ENCODE peak calls at places on chromosomes 2 and 18, in six cellular contexts. B is brain microvascular endothelial cell, S is sigmoid colon, C is aorta, P is PC-9, R is OCI-LY7. D is an unnamed sample.
A peak's percentile ranks its signal among the peaks of the same experiment; 100 is the strongest.

GRCh38 chr2:73979686-73980085 is 5.0 kb upstream of the TET3 start:
- DNase-seq in B (peak; percentile 77), S (no peak), C (no peak), P (peak; percentile 87), R (no peak), D (no peak)

GRCh38 chr2:218962859-218963492 is 3.5 kb downstream of the CDK5R2 start:
- DNase-seq in B (peak; percentile 14), S (no peak), C (peak; percentile 71), P (no peak), R (no peak), D (peak; percentile 1)

GRCh38 chr2:205032093-205032551 is 486.8 kb downstream of the PARD3B start:
- DNase-seq in B (no peak), S (no peak), C (no peak), P (no peak), R (no peak), D (no peak)

GRCh38 chr2:19833978-19834377 is 67.8 kb downstream of the TTC32 start:
- DNase-seq in B (no peak), S (no peak), C (no peak), P (no peak), R (no peak), D (no peak)

GRCh38 chr2:202765435-202765834 is 106.1 kb downstream of the ICA1L start:
- DNase-seq in B (no peak), S (no peak), C (no peak), P (no peak), R (no peak), D (no peak)

GRCh38 chr18:79884296-79884962 is 67.0 kb downstream of the SLC66A2 start:
- DNase-seq in B (no peak), S (peak; percentile 54), C (no peak), P (no peak), R (no peak), D (no peak)

GRCh38 chr2:174681983-174682577 is 82.2 kb downstream of the CHRNA1 start:
- DNase-seq in B (peak; percentile 26), S (peak; percentile 78), C (peak; percentile 74), P (no peak), R (no peak), D (no peak)

GRCh38 chr2:18752022-18752493 is 162.7 kb upstream of the NT5C1B start:
- DNase-seq in B (no peak), S (no peak), C (no peak), P (peak; percentile 35), R (no peak), D (no peak)

GRCh38 chr2:226131299-226131784 is 668.3 kb downstream of the IRS1 start:
- DNase-seq in B (no peak), S (no peak), C (no peak), P (no peak), R (no peak), D (no peak)

GRCh38 chr2:169670215-169670651 is 24.0 kb downstream of the CFAP210 start:
- DNase-seq in B (peak; percentile 63), S (no peak), C (no peak), P (no peak), R (no peak), D (no peak)

GRCh38 chr2:196849895-196850294 is 40.7 kb upstream of the C2orf66 start:
- DNase-seq in B (peak; percentile 7), S (no peak), C (no peak), P (no peak), R (peak; percentile 7), D (peak; percentile 1)

GRCh38 chr2:143415571-143415970 is 286.4 kb downstream of the ARHGAP15 start:
- DNase-seq in B (no peak), S (no peak), C (no peak), P (no peak), R (no peak), D (no peak)

GRCh38 chr2:204144487-204144886 is 207.9 kb downstream of the ICOS start:
- DNase-seq in B (no peak), S (no peak), C (no peak), P (no peak), R (no peak), D (no peak)

GRCh38 chr2:149601141-149601796 is 13.7 kb upstream of the MMADHC start:
- DNase-seq in B (peak; percentile 42), S (no peak), C (no peak), P (no peak), R (no peak), D (no peak)

GRCh38 chr2:31347788-31348187 is 66.8 kb downstream of the XDH start:
- DNase-seq in B (peak; percentile 58), S (no peak), C (no peak), P (no peak), R (no peak), D (no peak)

GRCh38 chr2:203225423-203226039 is 13.3 kb upstream of the CYP20A1 start:
- DNase-seq in B (peak; percentile 25), S (no peak), C (no peak), P (no peak), R (peak; percentile 45), D (no peak)

GRCh38 chr2:47485751-47486300 is 82.9 kb downstream of the MSH2 start:
- DNase-seq in B (no peak), S (no peak), C (no peak), P (no peak), R (no peak), D (no peak)

GRCh38 chr18:12598181-12598921 is 59.6 kb downstream of the SPIRE1 start:
- DNase-seq in B (peak; percentile 33), S (no peak), C (no peak), P (peak; percentile 67), R (no peak), D (no peak)

GRCh38 chr2:11950894-11951293 is 204.5 kb downstream of the LPIN1 start:
- DNase-seq in B (no peak), S (no peak), C (no peak), P (no peak), R (no peak), D (no peak)

GRCh38 chr2:165621086-165621560 is 151.6 kb downstream of the CSRNP3 start:
- DNase-seq in B (peak; percentile 68), S (no peak), C (no peak), P (no peak), R (no peak), D (no peak)

GRCh38 chr18:79588636-79589481 is 90.7 kb upstream of the CTDP1 start:
- DNase-seq in B (peak; percentile 88), S (peak; percentile 97), C (peak; percentile 96), P (no peak), R (no peak), D (peak; percentile 82)

GRCh38 chr2:148876589-148877402 is 1.8 kb downstream of the KIF5C start:
- DNase-seq in B (no peak), S (no peak), C (no peak), P (no peak), R (peak; percentile 20), D (peak; percentile 20)

GRCh38 chr18:9242987-9243386 is 91.6 kb upstream of the TWSG1 start:
- DNase-seq in B (no peak), S (no peak), C (no peak), P (no peak), R (peak; percentile 61), D (no peak)

GRCh38 chr2:22942441-22942840 is 442.5 kb upstream of the KLHL29 start:
- DNase-seq in B (no peak), S (no peak), C (no peak), P (no peak), R (no peak), D (no peak)

GRCh38 chr2:143686585-143687164 is 557.5 kb downstream of the ARHGAP15 start:
- DNase-seq in B (peak; percentile 16), S (no peak), C (no peak), P (no peak), R (peak; percentile 41), D (no peak)

GRCh38 chr2:10985260-10985659 is 73.5 kb downstream of the KCNF1 start:
- DNase-seq in B (no peak), S (no peak), C (no peak), P (no peak), R (no peak), D (no peak)

GRCh38 chr2:113780472-113780871 is 24.0 kb upstream of the SLC35F5 start:
- DNase-seq in B (no peak), S (no peak), C (no peak), P (no peak), R (no peak), D (no peak)

GRCh38 chr18:13582283-13582682 is 144.1 kb downstream of the FAM210A start:
- DNase-seq in B (no peak), S (no peak), C (no peak), P (no peak), R (no peak), D (no peak)

GRCh38 chr2:152543717-152544116 is 173.5 kb downstream of the PRPF40A start:
- DNase-seq in B (no peak), S (no peak), C (no peak), P (no peak), R (no peak), D (no peak)
- H3K27ac ChIP-seq in B (no peak overlapping the region), S (no peak overlapping the region), C (no peak overlapping the region), P (peak overlapping the region; percentile 78), R (no peak overlapping the region), D (peak overlapping the region; percentile 89)

GRCh38 chr2:27954261-27954673 is 63.7 kb downstream of the BABAM2 start:
- DNase-seq in B (no peak), S (no peak), C (no peak), P (no peak), R (no peak), D (no peak)

GRCh38 chr2:27956895-27957294 is 66.4 kb downstream of the BABAM2 start:
- DNase-seq in B (peak; percentile 24), S (no peak), C (no peak), P (peak; percentile 61), R (no peak), D (no peak)

GRCh38 chr2:27955762-27956161 is 65.2 kb downstream of the BABAM2 start:
- DNase-seq in B (no peak), S (no peak), C (no peak), P (peak; percentile 62), R (no peak), D (no peak)

GRCh38 chr2:27953077-27953476 is 62.5 kb downstream of the BABAM2 start:
- DNase-seq in B (no peak), S (no peak), C (no peak), P (no peak), R (no peak), D (no peak)

DNA sequence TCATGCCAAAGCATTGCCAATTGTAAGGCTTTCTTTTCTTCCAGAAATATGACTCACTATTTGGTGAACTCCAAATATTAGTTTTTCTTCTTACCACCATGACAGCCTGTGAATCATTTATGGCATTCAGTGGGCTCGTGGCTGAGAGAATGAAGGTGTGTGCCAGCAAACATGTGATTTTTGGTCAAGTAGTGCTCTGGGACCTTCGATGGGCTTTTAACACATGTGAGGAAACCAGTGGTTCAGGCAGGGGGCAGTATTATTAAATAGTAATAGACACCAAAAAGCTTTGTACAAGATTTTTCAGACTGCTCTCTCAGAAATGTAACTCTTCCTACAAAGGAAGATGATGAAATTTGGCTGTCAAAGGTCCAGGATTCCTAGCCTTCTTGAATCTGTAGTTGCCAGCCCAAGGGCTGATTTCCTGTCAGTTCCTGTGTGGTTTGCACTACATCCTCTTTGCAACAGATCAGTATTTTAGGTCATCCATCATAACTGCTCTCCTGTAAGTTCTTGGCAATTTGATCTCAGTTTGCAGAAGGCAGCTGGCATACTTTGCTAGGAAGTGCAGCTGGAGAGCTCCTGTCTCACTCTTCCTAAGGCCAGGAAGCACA is 64.3 kb downstream of the BABAM2 start:
- DNase-seq in B (peak; percentile 83), S (peak; percentile 80), C (peak; percentile 74), P (peak; percentile 96), R (peak; percentile 1), D (no peak)
- H3K27ac ChIP-seq in B (peak overlapping the region; percentile 59), S (peak overlapping the region; percentile 47), C (peak overlapping the region; percentile 75), P (peak overlapping the region; percentile 88), R (no peak overlapping the region), D (no peak overlapping the region)

GRCh38 chr2:121149384-121149783 is 135.6 kb downstream of the TFCP2L1 start:
- DNase-seq in B (no peak), S (no peak), C (no peak), P (no peak), R (no peak), D (no peak)
- H3K27ac ChIP-seq in B (no peak overlapping the region), S (no peak overlapping the region), C (no peak overlapping the region), P (no peak overlapping the region), R (no peak overlapping the region), D (no peak overlapping the region)

GRCh38 chr2:57878573-57878910 is 168.1 kb upstream of the VRK2 start:
- DNase-seq in B (no peak), S (no peak), C (no peak), P (no peak), R (no peak), D (no peak)
- H3K27ac ChIP-seq in B (no peak overlapping the region), S (no peak overlapping the region), C (no peak overlapping the region), P (no peak overlapping the region), R (no peak overlapping the region), D (peak overlapping the region; percentile 75)

D was measured in substantia nigra.